ENCODE peak calls at places on chromosomes 11 and 22, in eight cellular contexts. V, R, K, O, Q, Y, S and F are unnamed samples.

GRCh38 chr11:90288207-90288821 is 65.5 kb upstream of the CHORDC1 start:
- DNase-seq in V (peak; percentile 18), R (no peak), K (peak; percentile 20), O (peak; percentile 17), Q (no peak), Y (no peak), S (peak; percentile 16), F (no peak)

GRCh38 chr11:61297341-61297740 is 2.2 kb upstream of the VWCE start:
- DNase-seq in V (no peak), R (no peak), K (no peak), O (no peak), Q (no peak), Y (no peak), S (no peak), F (no peak)

GRCh38 chr11:6223854-6224253 is 10.6 kb downstream of the FHIP1B start:
- DNase-seq in V (no peak), R (no peak), K (no peak), O (no peak), Q (no peak), Y (no peak), S (no peak), F (no peak)

GRCh38 chr11:96143016-96143670 is 199.9 kb downstream of the MAML2 start:
- DNase-seq in V (no peak), R (no peak), K (peak; percentile 75), O (no peak), Q (no peak), Y (no peak), S (peak; percentile 75), F (no peak)

GRCh38 chr11:60970369-60970774 is 1.1 kb upstream of the CD6 start:
- DNase-seq in V (peak; percentile 66), R (peak; percentile 81), K (no peak), O (peak; percentile 81), Q (peak; percentile 73), Y (peak; percentile 35), S (peak; percentile 28), F (peak; percentile 53)

GRCh38 chr11:8258289-8258688 is 5.4 kb downstream of the LMO1 start:
- DNase-seq in V (no peak), R (no peak), K (no peak), O (no peak), Q (no peak), Y (peak; percentile 19), S (no peak), F (no peak)

GRCh38 chr11:59216654-59217640 is 4.2 kb upstream of the MPEG1 start:
- DNase-seq in V (peak; percentile 94), R (no peak), K (no peak), O (peak; percentile 64), Q (no peak), Y (peak; percentile 63), S (peak; percentile 29), F (no peak)

GRCh38 chr22:26066534-26066933 is 102.7 kb upstream of the SEZ6L start:
- DNase-seq in V (no peak), R (no peak), K (no peak), O (no peak), Q (peak; percentile 21), Y (no peak), S (no peak), F (peak; percentile 37)

GRCh38 chr11:11028017-11028692 is 170.3 kb upstream of the ZBED5 start:
- DNase-seq in V (peak; percentile 65), R (peak; percentile 74), K (peak; percentile 41), O (peak; percentile 53), Q (peak; percentile 82), Y (peak; percentile 70), S (peak; percentile 53), F (peak; percentile 69)

GRCh38 chr11:111814567-111814966 is 48.4 kb upstream of the PPP2R1B start:
- DNase-seq in V (no peak), R (no peak), K (no peak), O (no peak), Q (no peak), Y (no peak), S (peak; percentile 30), F (no peak)

GRCh38 chr11:76642341-76642740 is 28.2 kb downstream of the LRRC32 start:
- DNase-seq in V (no peak), R (no peak), K (no peak), O (no peak), Q (no peak), Y (no peak), S (no peak), F (peak; percentile 30)

GRCh38 chr22:23789638-23790037 is 2.9 kb downstream of the SMARCB1 start:
- DNase-seq in V (peak; percentile 38), R (no peak), K (no peak), O (no peak), Q (no peak), Y (no peak), S (no peak), F (no peak)

GRCh38 chr11:6609502-6610015 is 2.5 kb downstream of the TAF10 start:
- DNase-seq in V (no peak), R (no peak), K (no peak), O (no peak), Q (no peak), Y (no peak), S (no peak), F (no peak)

GRCh38 chr11:2390871-2391662 is 9.5 kb upstream of the TSSC4 start:
- DNase-seq in V (peak; percentile 77), R (no peak), K (no peak), O (no peak), Q (no peak), Y (no peak), S (peak; percentile 70), F (no peak)

GRCh38 chr22:28710112-28710888 is 30.7 kb upstream of the TTC28 start:
- DNase-seq in V (no peak), R (no peak), K (peak; percentile 43), O (no peak), Q (no peak), Y (no peak), S (peak; percentile 91), F (no peak)

GRCh38 chr11:120707663-120708062 is 196.1 kb downstream of the GRIK4 start:
- DNase-seq in V (no peak), R (no peak), K (no peak), O (no peak), Q (no peak), Y (no peak), S (no peak), F (no peak)

GRCh38 chr22:36918730-36919129 is 5.3 kb downstream of the CSF2RB start:
- DNase-seq in V (no peak), R (no peak), K (no peak), O (no peak), Q (no peak), Y (no peak), S (no peak), F (no peak)

GRCh38 chr11:35104655-35105054 is 34.3 kb upstream of the CD44 start:
- DNase-seq in V (no peak), R (no peak), K (no peak), O (no peak), Q (no peak), Y (no peak), S (no peak), F (no peak)

GRCh38 chr11:124518900-124519541 is 24.4 kb downstream of the OR8B12 start:
- DNase-seq in V (no peak), R (no peak), K (no peak), O (no peak), Q (no peak), Y (no peak), S (peak; percentile 3), F (no peak)

GRCh38 chr22:24937114-24937513 is 9.4 kb downstream of the LHFPL7 start:
- DNase-seq in V (peak; percentile 11), R (no peak), K (no peak), O (no peak), Q (no peak), Y (no peak), S (peak; percentile 32), F (no peak)
- TF ChIP-seq CTCF in V (peak; percentile 51), R (no peak), K (peak; percentile 40), O (peak; percentile 21), Q (peak; percentile 10), Y (no peak), S (peak; percentile 42), F (peak; percentile 11)

GRCh38 chr11:114774599-114775365 is 96.5 kb downstream of the NXPE2 start:
- DNase-seq in V (peak; percentile 40), R (no peak), K (peak; percentile 43), O (peak; percentile 33), Q (peak; percentile 84), Y (no peak), S (no peak), F (peak; percentile 76)
- TF ChIP-seq CTCF in V (peak; percentile 81), R (no peak), K (peak; percentile 91), O (peak; percentile 20), Q (peak; percentile 92), Y (no peak), S (no peak), F (peak; percentile 91)

DNA sequence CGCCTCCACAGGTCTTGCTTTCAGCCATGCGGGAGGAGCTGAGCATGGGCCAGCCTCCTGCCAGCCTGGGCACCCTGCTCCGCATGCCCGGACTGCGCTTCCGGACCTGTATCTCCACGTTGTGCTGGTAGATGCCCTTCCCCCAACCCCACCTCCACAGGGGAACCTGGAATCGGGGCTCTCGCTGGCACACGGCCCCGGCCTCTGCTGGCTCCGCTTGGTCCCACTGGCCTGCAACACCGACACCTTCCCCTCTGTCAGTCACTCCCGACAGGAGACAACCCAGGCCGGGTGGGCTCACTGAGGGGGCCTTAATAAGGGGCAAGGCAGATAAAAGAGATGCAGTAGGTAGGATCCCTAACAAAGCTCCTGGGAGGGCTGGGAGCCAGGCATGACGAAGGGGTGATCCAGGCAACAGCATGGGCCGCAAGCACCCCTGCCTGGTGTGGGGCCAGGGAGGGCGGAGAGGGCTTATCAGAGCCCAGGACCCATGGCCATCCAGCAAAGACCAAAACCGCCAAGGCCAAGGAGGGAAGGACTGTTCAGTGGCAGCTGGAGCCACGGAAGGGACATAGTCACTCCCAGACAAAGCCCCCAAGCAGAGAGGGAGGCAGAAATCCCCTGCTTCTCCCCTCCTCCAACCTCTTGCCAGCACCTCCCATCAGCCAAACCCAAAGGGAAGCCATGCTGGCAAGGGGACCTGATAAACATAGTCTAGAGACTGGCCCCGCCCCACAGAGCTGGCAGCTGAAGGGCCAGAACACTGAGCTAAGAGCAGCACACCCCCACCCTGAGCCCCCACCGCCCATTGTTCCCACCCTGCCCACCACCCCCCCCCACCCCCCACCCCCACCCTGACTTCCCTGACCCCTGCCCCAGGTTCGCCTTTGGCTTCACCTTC is 8.0 kb downstream of the SLC22A12 start:
- DNase-seq in V (no peak), R (no peak), K (no peak), O (no peak), Q (peak; percentile 12), Y (no peak), S (no peak), F (no peak)
- TF ChIP-seq CTCF in V (no peak), R (no peak), K (no peak), O (no peak), Q (no peak), Y (no peak), S (no peak), F (no peak)

GRCh38 chr11:69726019-69726418 is 22.2 kb upstream of the FGF19 start:
- DNase-seq in V (no peak), R (no peak), K (no peak), O (no peak), Q (no peak), Y (no peak), S (no peak), F (no peak)

GRCh38 chr11:69721061-69721460 is 17.2 kb upstream of the FGF19 start:
- DNase-seq in V (no peak), R (no peak), K (no peak), O (no peak), Q (no peak), Y (no peak), S (no peak), F (peak; percentile 66)

GRCh38 chr11:69718912-69719311 is 15.1 kb upstream of the FGF19 start:
- DNase-seq in V (no peak), R (no peak), K (no peak), O (no peak), Q (no peak), Y (no peak), S (no peak), F (no peak)

GRCh38 chr11:69718147-69718546 is 14.3 kb upstream of the FGF19 start:
- DNase-seq in V (peak; percentile 90), R (no peak), K (no peak), O (peak; percentile 70), Q (peak; percentile 88), Y (no peak), S (no peak), F (peak; percentile 83)

GRCh38 chr11:69721745-69722144 is 17.9 kb upstream of the FGF19 start:
- DNase-seq in V (no peak), R (no peak), K (no peak), O (no peak), Q (no peak), Y (no peak), S (no peak), F (no peak)
- TF ChIP-seq CTCF in V (peak; percentile 54), R (no peak), K (peak; percentile 28), O (no peak), Q (no peak), Y (no peak), S (peak; percentile 9), F (no peak)